ENCODE peak calls at places on chromosomes 6 and 20, in six cellular contexts. C is M059J, T is neural progenitor cell, N is iris pigment epithelial cell, J is aorta, D is NCI-H1417 treated with DMSO at 0.1 percent for 48 hours. Y is an unnamed sample.

GRCh38 chr6:79762370-79762769 is 131.2 kb downstream of the SH3BGRL2 start:
- DNase-seq in C (peak), T (peak), D (no peak), J (no peak), N (peak), Y (no peak)

GRCh38 chr6:47419621-47420020 is 58.0 kb upstream of the CD2AP start:
- DNase-seq in N (peak), T (no peak), C (peak), J (no peak), D (no peak), Y (no peak)

GRCh38 chr6:111761783-111762312 is 111.4 kb downstream of the FYN start:
- DNase-seq in C (no peak), N (peak), D (no peak), T (peak), J (no peak), Y (no peak)

GRCh38 chr6:9131616-9132015 is 696.3 kb upstream of the SLC35B3 start:
- DNase-seq in J (no peak), C (no peak), T (no peak), N (no peak), D (no peak), Y (no peak)

GRCh38 chr6:139376604-139377218 is 2.3 kb upstream of the CITED2 start:
- DNase-seq in T (peak), N (peak), J (no peak), D (no peak), C (peak), Y (no peak)

GRCh38 chr6:125957845-125958244 is 1.3 kb downstream of the HINT3 start:
- DNase-seq in N (peak), T (no peak), C (peak), J (no peak), D (no peak), Y (no peak)

GRCh38 chr20:62969179-62969760 is 16.8 kb downstream of the SLC17A9 start:
- DNase-seq in D (no peak), J (no peak), T (no peak), C (no peak), N (no peak), Y (no peak)

GRCh38 chr20:56630086-56630493 is 984 bp downstream of the TFAP2C start:
- DNase-seq in J (peak), T (peak), N (peak), D (no peak), C (peak), Y (no peak)

GRCh38 chr6:131980791-131981623 is 29.8 kb upstream of the CCN2 start:
- DNase-seq in T (no peak), D (no peak), J (no peak), N (no peak), C (no peak), Y (no peak)

GRCh38 chr6:139987091-139987490 is 612.6 kb upstream of the CITED2 start:
- DNase-seq in N (no peak), C (no peak), T (no peak), J (no peak), D (no peak), Y (no peak)

GRCh38 chr6:34322732-34323131 is 69.7 kb downstream of the NUDT3 start:
- DNase-seq in N (no peak), J (no peak), D (no peak), T (no peak), C (no peak), Y (no peak)